ENCODE peak calls at places on chromosomes 3 and 15, in five cellular contexts. Y is psoas muscle; I is CD4-positive, CD25-positive, alpha-beta regulatory T cell; R is tibial artery; J is cardiac fibroblast. C is an unnamed sample.

GRCh38 chr3:137110392-137110996 is 152.7 kb downstream of the IL20RB start:
- DNase-seq in R (no peak), I (no peak), J (peak; percentile 40), Y (no peak), C (peak; percentile 56)

GRCh38 chr15:80977627-80978036 is 12.0 kb downstream of the MESD start:
- DNase-seq in J (peak; percentile 59), I (peak; percentile 11), Y (peak; percentile 69), R (peak; percentile 75), C (peak; percentile 68)

GRCh38 chr15:59292393-59292792 is 80.3 kb downstream of the MYO1E start:
- DNase-seq in Y (no peak), I (no peak), J (peak; percentile 74), R (no peak), C (no peak)

GRCh38 chr15:74444106-74445062 is 10.6 kb upstream of the SEMA7A start:
- DNase-seq in Y (no peak), I (no peak), R (no peak), J (no peak), C (no peak)

GRCh38 chr15:81312790-81313543 is 11.0 kb downstream of the STARD5 start:
- DNase-seq in I (no peak), J (peak; percentile 98), Y (peak; percentile 77), R (peak; percentile 93), C (peak; percentile 77)

GRCh38 chr3:60399861-60400845 is 851.1 kb downstream of the FHIT start:
- DNase-seq in J (no peak), R (no peak), Y (no peak), I (no peak), C (no peak)

GRCh38 chr3:101928890-101929289 is 79.6 kb downstream of the NFKBIZ start:
- DNase-seq in J (peak; percentile 47), I (no peak), R (no peak), Y (no peak), C (no peak)

GRCh38 chr3:123194552-123194951 is 7.2 kb upstream of the SEC22A start:
- DNase-seq in I (no peak), R (no peak), Y (no peak), J (peak; percentile 39), C (peak; percentile 25)

GRCh38 chr3:65521032-65521431 is 517.7 kb downstream of the MAGI1 start:
- DNase-seq in Y (no peak), I (no peak), R (no peak), J (no peak), C (no peak)

GRCh38 chr3:111434941-111435622 is 106.9 kb upstream of the CD96 start:
- DNase-seq in Y (no peak), R (no peak), I (no peak), J (no peak), C (no peak)

GRCh38 chr3:187738400-187739124 is 6.7 kb downstream of the BCL6 start:
- DNase-seq in I (peak; percentile 60), J (peak; percentile 96), Y (peak; percentile 85), R (peak; percentile 96), C (peak; percentile 93)

GRCh38 chr3:126033765-126034164 is 50.2 kb downstream of the SLC41A3 start:
- DNase-seq in J (no peak), Y (no peak), R (peak; percentile 9), I (no peak), C (no peak)

GRCh38 chr3:188286087-188286513 is 132.1 kb downstream of the LPP start:
- DNase-seq in Y (peak; percentile 63), J (peak; percentile 95), R (peak; percentile 90), I (no peak), C (no peak)

GRCh38 chr3:129605593-129606521 is 619 bp downstream of the PLXND1 start:
- DNase-seq in I (no peak), R (peak; percentile 84), J (peak; percentile 60), Y (peak; percentile 69), C (peak; percentile 72)

GRCh38 chr3:126060613-126061145 is 23.2 kb downstream of the SLC41A3 start:
- DNase-seq in Y (no peak), R (no peak), I (no peak), J (no peak), C (no peak)

GRCh38 chr3:49723301-49723630 is 485 bp downstream of the GMPPB start:
- DNase-seq in J (peak; percentile 48), R (peak; percentile 78), Y (peak; percentile 68), I (peak; percentile 56), C (peak; percentile 83)

GRCh38 chr15:34883633-34884032 is 85.9 kb downstream of the AQR start:
- DNase-seq in J (no peak), Y (no peak), R (no peak), I (no peak), C (no peak)

GRCh38 chr15:50890751-50891150 is 17.7 kb upstream of the AP4E1 start:
- DNase-seq in Y (no peak), R (no peak), J (no peak), I (no peak), C (no peak)

GRCh38 chr15:101458158-101458895 is 31.2 kb downstream of the PCSK6 start:
- DNase-seq in R (no peak), J (no peak), I (no peak), Y (no peak), C (no peak)

GRCh38 chr15:63079938-63080626 is 37.5 kb downstream of the TPM1 start:
- DNase-seq in J (no peak), I (no peak), Y (peak; percentile 47), R (no peak), C (peak; percentile 44)

GRCh38 chr3:126858401-126858800 is 124.5 kb upstream of the PLXNA1 start:
- DNase-seq in Y (no peak), J (no peak), R (no peak), I (no peak), C (no peak)

GRCh38 chr3:101813817-101814440 is 34.9 kb downstream of the NXPE3 start:
- DNase-seq in I (no peak), R (no peak), Y (no peak), J (peak; percentile 64), C (peak; percentile 50)

GRCh38 chr15:68550498-68551295 is 28.1 kb upstream of the CORO2B start:
- DNase-seq in R (peak; percentile 83), I (peak; percentile 53), Y (peak; percentile 63), J (peak; percentile 64), C (peak; percentile 88)

GRCh38 chr15:74994236-74994635 is 1.1 kb upstream of the SCAMP5 start:
- DNase-seq in J (no peak), R (no peak), I (no peak), Y (no peak), C (no peak)

GRCh38 chr3:106957021-106957420 is 420.2 kb upstream of the CCDC54 start:
- DNase-seq in I (no peak), R (no peak), Y (no peak), J (peak; percentile 28), C (no peak)

GRCh38 chr3:140898340-140899180 is 43.1 kb upstream of the SLC25A36 start:
- DNase-seq in I (no peak), Y (no peak), J (peak; percentile 72), R (no peak), C (peak; percentile 75)

GRCh38 chr3:55143928-55144671 is 216.2 kb upstream of the LRTM1 start:
- DNase-seq in Y (no peak), R (no peak), J (peak; percentile 73), I (no peak), C (no peak)

GRCh38 chr3:45640724-45641361 is 46.3 kb downstream of the LIMD1 start:
- DNase-seq in I (no peak), R (no peak), J (no peak), Y (no peak), C (no peak)

GRCh38 chr3:61538486-61538885 is 22.9 kb upstream of the PTPRG start:
- DNase-seq in I (no peak), R (no peak), Y (no peak), J (no peak), C (no peak)

GRCh38 chr3:61848885-61849284 is 287.5 kb downstream of the PTPRG start:
- DNase-seq in R (no peak), I (no peak), Y (no peak), J (peak; percentile 98), C (no peak)

DNA sequence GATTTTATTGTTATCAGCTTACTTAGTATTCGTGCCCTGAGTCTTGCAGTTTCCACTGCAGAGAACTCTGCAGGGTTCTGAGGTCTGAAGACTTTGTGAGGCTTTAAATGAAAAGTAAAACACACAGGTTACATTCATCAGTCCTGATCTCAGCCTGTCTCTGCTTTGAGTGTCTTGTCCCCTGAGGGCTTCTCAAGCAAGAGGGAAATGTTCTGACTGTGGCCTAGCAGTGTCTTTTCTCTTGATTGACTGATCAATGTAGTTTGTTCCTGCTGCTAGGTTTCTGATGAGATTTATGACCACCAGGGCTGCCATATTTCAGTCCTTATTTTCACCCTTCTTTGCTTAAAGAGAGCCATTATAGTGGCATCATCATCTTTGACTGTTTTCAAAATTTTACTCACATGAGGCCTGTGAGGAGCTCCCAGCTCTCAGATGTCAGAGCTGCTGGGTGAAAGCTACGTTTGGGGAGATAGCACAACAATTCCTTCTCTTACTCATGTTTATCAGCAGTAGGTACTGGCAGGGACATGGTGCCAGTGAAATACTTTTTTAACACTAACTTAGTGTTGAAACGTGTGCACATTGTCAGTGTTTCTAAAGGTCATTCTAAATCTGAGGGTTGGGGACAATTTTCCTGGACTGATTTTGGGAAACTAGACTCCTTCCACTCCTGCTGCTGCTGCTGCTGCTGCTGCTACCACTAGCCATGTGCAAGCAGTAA is 487.2 kb downstream of the PDCD6IP start:
- DNase-seq in R (no peak), J (no peak), Y (no peak), I (no peak), C (no peak)
- H3K4me3 ChIP-seq in R (no peak overlapping the region), J (no peak overlapping the region), Y (no peak overlapping the region), I (no peak overlapping the region), C (no peak overlapping the region)

DNA sequence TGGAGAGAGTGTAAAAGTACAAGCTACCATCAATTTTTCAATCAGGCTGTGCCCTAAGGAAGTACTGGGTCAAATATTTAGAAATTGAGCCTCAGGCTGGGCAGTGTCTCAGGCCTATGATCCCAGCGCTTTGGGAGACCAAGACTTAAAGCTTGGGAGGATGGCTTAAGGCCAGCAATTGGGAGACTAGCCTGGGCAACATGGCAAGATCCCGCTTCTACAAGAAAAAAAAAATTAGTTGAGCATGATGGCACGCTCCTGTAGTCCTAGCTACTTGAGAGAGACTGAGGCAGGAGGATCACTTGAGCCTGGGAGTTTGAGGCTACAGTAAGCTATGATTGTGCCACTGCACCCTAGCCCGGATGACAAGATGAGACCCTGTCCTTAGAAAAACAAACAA is 2.0 kb upstream of the UBP1 start:
- DNase-seq in Y (no peak), J (no peak), R (no peak), I (no peak), C (no peak)
- H3K4me3 ChIP-seq in Y (no peak overlapping the region), J (no peak overlapping the region), R (no peak overlapping the region), I (no peak overlapping the region), C (no peak overlapping the region)

DNA sequence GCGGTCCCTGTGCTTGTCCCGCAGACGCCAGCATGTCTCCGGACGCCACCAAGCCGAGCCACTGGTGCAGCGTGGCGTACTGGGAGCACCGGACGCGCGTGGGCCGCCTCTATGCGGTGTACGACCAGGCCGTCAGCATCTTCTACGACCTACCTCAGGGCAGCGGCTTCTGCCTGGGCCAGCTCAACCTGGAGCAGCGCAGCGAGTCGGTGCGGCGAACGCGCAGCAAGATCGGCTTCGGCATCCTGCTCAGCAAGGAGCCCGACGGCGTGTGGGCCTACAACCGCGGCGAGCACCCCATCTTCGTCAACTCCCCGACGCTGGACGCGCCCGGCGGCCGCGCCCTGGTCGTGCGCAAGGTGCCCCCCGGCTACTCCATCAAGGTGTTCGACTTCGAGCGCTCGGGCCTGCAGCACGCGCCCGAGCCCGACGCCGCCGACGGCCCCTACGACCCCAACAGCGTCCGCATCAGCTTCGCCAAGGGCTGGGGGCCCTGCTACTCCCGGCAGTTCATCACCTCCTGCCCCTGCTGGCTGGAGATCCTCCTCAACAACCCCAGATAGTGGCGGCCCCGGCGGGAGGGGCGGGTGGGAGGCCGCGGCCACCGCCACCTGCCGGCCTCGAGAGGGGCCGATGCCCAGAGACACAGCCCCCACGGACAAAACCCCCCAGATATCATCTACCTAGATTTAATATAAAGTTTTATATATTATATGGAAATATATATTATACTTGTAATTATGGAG is 79.1 kb downstream of the SMAD6 start:
- DNase-seq in I (no peak), R (peak; percentile 54), Y (no peak), J (no peak), C (no peak)
- H3K4me3 ChIP-seq in I (no peak overlapping the region), R (no peak overlapping the region), Y (no peak overlapping the region), J (no peak overlapping the region), C (no peak overlapping the region)

GRCh38 chr3:32175607-32176197 is 62.8 kb upstream of the CMTM8 start:
- DNase-seq in I (peak; percentile 39), Y (no peak), J (peak; percentile 80), R (no peak), C (peak; percentile 83)
- H3K4me3 ChIP-seq in I (no peak overlapping the region), Y (no peak overlapping the region), J (no peak overlapping the region), R (no peak overlapping the region), C (no peak overlapping the region)